ENCODE peak calls at places on chromosomes 16 and 17, in five cellular contexts. One of them, this sample, is unnamed.

GRCh38 chr17:40551874-40552768 is 13.2 kb downstream of the CCR7 start:
- DNase-seq in activated T-cell treated with anti-CD3 and anti-CD28 coated beads, Interleukin-2, amount 50 U/mL, for 72 hours: peak; percentile 18
- DNase-seq in AG04450: peak; percentile 95
- DNase-seq in thoracic aorta: no peak
- DNase-seq in GF-D8: no peak
- DNase-seq in this sample: no peak

GRCh38 chr16:68368602-68368944 is 57.8 kb downstream of the PRMT7 start:
- DNase-seq in activated T-cell treated with anti-CD3 and anti-CD28 coated beads, Interleukin-2, amount 50 U/mL, for 72 hours: peak; percentile 21
- DNase-seq in AG04450: no peak
- DNase-seq in thoracic aorta: no peak
- DNase-seq in GF-D8: no peak
- DNase-seq in this sample: no peak

GRCh38 chr16:27703545-27703944 is 153.6 kb downstream of the KATNIP start:
- DNase-seq in activated T-cell treated with anti-CD3 and anti-CD28 coated beads, Interleukin-2, amount 50 U/mL, for 72 hours: no peak
- DNase-seq in AG04450: no peak
- DNase-seq in thoracic aorta: no peak
- DNase-seq in GF-D8: no peak
- DNase-seq in this sample: no peak

GRCh38 chr17:80703109-80703508 is 158.5 kb downstream of the RPTOR start:
- DNase-seq in activated T-cell treated with anti-CD3 and anti-CD28 coated beads, Interleukin-2, amount 50 U/mL, for 72 hours: peak; percentile 11
- DNase-seq in AG04450: no peak
- DNase-seq in thoracic aorta: no peak
- DNase-seq in GF-D8: no peak
- DNase-seq in this sample: no peak

GRCh38 chr16:31435341-31436220 is 7.0 kb downstream of the ZNF843 start:
- DNase-seq in activated T-cell treated with anti-CD3 and anti-CD28 coated beads, Interleukin-2, amount 50 U/mL, for 72 hours: no peak
- DNase-seq in AG04450: no peak
- DNase-seq in thoracic aorta: no peak
- DNase-seq in GF-D8: no peak
- DNase-seq in this sample: no peak

GRCh38 chr16:89067677-89068076 is 26.0 kb upstream of the ACSF3 start:
- DNase-seq in activated T-cell treated with anti-CD3 and anti-CD28 coated beads, Interleukin-2, amount 50 U/mL, for 72 hours: no peak
- DNase-seq in AG04450: no peak
- DNase-seq in thoracic aorta: no peak
- DNase-seq in GF-D8: no peak
- DNase-seq in this sample: no peak

GRCh38 chr16:67857547-67858233 is 10.2 kb upstream of the CENPT start:
- DNase-seq in activated T-cell treated with anti-CD3 and anti-CD28 coated beads, Interleukin-2, amount 50 U/mL, for 72 hours: peak; percentile 32
- DNase-seq in AG04450: peak; percentile 48
- DNase-seq in thoracic aorta: peak; percentile 77
- DNase-seq in GF-D8: no peak
- DNase-seq in this sample: peak; percentile 70

GRCh38 chr17:6823011-6823442 is 8.5 kb downstream of the TEKT1 start:
- DNase-seq in activated T-cell treated with anti-CD3 and anti-CD28 coated beads, Interleukin-2, amount 50 U/mL, for 72 hours: no peak
- DNase-seq in AG04450: no peak
- DNase-seq in thoracic aorta: no peak
- DNase-seq in GF-D8: no peak
- DNase-seq in this sample: no peak

GRCh38 chr16:86520317-86521210 is 10.2 kb downstream of the FOXF1 start:
- DNase-seq in activated T-cell treated with anti-CD3 and anti-CD28 coated beads, Interleukin-2, amount 50 U/mL, for 72 hours: no peak
- DNase-seq in AG04450: no peak
- DNase-seq in thoracic aorta: no peak
- DNase-seq in GF-D8: peak; percentile 88
- DNase-seq in this sample: no peak

GRCh38 chr16:19991614-19992013 is 82.1 kb downstream of the GPR139 start:
- DNase-seq in activated T-cell treated with anti-CD3 and anti-CD28 coated beads, Interleukin-2, amount 50 U/mL, for 72 hours: no peak
- DNase-seq in AG04450: no peak
- DNase-seq in thoracic aorta: no peak
- DNase-seq in GF-D8: no peak
- DNase-seq in this sample: no peak

GRCh38 chr16:56643080-56643778 is 4.8 kb downstream of the MT1A start:
- DNase-seq in activated T-cell treated with anti-CD3 and anti-CD28 coated beads, Interleukin-2, amount 50 U/mL, for 72 hours: peak; percentile 87
- DNase-seq in AG04450: no peak
- DNase-seq in thoracic aorta: peak; percentile 60
- DNase-seq in GF-D8: no peak
- DNase-seq in this sample: peak; percentile 41

GRCh38 chr16:53756329-53756996 is 52.5 kb downstream of the FTO start:
- DNase-seq in activated T-cell treated with anti-CD3 and anti-CD28 coated beads, Interleukin-2, amount 50 U/mL, for 72 hours: no peak
- DNase-seq in AG04450: no peak
- DNase-seq in thoracic aorta: no peak
- DNase-seq in GF-D8: no peak
- DNase-seq in this sample: no peak

GRCh38 chr17:31808521-31808920 is 50.5 kb downstream of the COPRS start:
- DNase-seq in activated T-cell treated with anti-CD3 and anti-CD28 coated beads, Interleukin-2, amount 50 U/mL, for 72 hours: no peak
- DNase-seq in AG04450: no peak
- DNase-seq in thoracic aorta: no peak
- DNase-seq in GF-D8: no peak
- DNase-seq in this sample: no peak

GRCh38 chr17:80060629-80061028 is 24.2 kb downstream of the CCDC40 start:
- DNase-seq in activated T-cell treated with anti-CD3 and anti-CD28 coated beads, Interleukin-2, amount 50 U/mL, for 72 hours: no peak
- DNase-seq in AG04450: no peak
- DNase-seq in thoracic aorta: no peak
- DNase-seq in GF-D8: no peak
- DNase-seq in this sample: no peak

GRCh38 chr16:661184-661821 is 6.6 kb upstream of the RHOT2 start:
- DNase-seq in activated T-cell treated with anti-CD3 and anti-CD28 coated beads, Interleukin-2, amount 50 U/mL, for 72 hours: no peak
- DNase-seq in AG04450: no peak
- DNase-seq in thoracic aorta: no peak
- DNase-seq in GF-D8: no peak
- DNase-seq in this sample: no peak

GRCh38 chr17:50290074-50290702 is 15.9 kb downstream of the TMEM92 start:
- DNase-seq in activated T-cell treated with anti-CD3 and anti-CD28 coated beads, Interleukin-2, amount 50 U/mL, for 72 hours: peak; percentile 36
- DNase-seq in AG04450: peak; percentile 96
- DNase-seq in thoracic aorta: peak; percentile 78
- DNase-seq in GF-D8: peak; percentile 87
- DNase-seq in this sample: peak; percentile 45

GRCh38 chr16:68734782-68735181 is 2.3 kb upstream of the CDH1 start:
- DNase-seq in activated T-cell treated with anti-CD3 and anti-CD28 coated beads, Interleukin-2, amount 50 U/mL, for 72 hours: no peak
- DNase-seq in AG04450: no peak
- DNase-seq in thoracic aorta: no peak
- DNase-seq in GF-D8: no peak
- DNase-seq in this sample: no peak

GRCh38 chr16:12087901-12088364 is 111.4 kb downstream of the SNX29 start:
- DNase-seq in activated T-cell treated with anti-CD3 and anti-CD28 coated beads, Interleukin-2, amount 50 U/mL, for 72 hours: no peak
- DNase-seq in AG04450: no peak
- DNase-seq in thoracic aorta: no peak
- DNase-seq in GF-D8: no peak
- DNase-seq in this sample: no peak

GRCh38 chr16:79801550-79802090 is 201.1 kb upstream of the MAF start:
- DNase-seq in activated T-cell treated with anti-CD3 and anti-CD28 coated beads, Interleukin-2, amount 50 U/mL, for 72 hours: no peak
- DNase-seq in AG04450: no peak
- DNase-seq in thoracic aorta: no peak
- DNase-seq in GF-D8: no peak
- DNase-seq in this sample: no peak

GRCh38 chr16:88681084-88681680 is 5.1 kb downstream of the SNAI3 start:
- DNase-seq in activated T-cell treated with anti-CD3 and anti-CD28 coated beads, Interleukin-2, amount 50 U/mL, for 72 hours: peak; percentile 55
- DNase-seq in AG04450: no peak
- DNase-seq in thoracic aorta: no peak
- DNase-seq in GF-D8: no peak
- DNase-seq in this sample: no peak

GRCh38 chr17:71496552-71496951 is 624.3 kb upstream of the SOX9 start:
- DNase-seq in activated T-cell treated with anti-CD3 and anti-CD28 coated beads, Interleukin-2, amount 50 U/mL, for 72 hours: no peak
- DNase-seq in AG04450: no peak
- DNase-seq in thoracic aorta: no peak
- DNase-seq in GF-D8: no peak
- DNase-seq in this sample: no peak

GRCh38 chr17:74012465-74012864 is 191.0 kb upstream of the RPL38 start:
- DNase-seq in activated T-cell treated with anti-CD3 and anti-CD28 coated beads, Interleukin-2, amount 50 U/mL, for 72 hours: peak; percentile 49
- DNase-seq in AG04450: no peak
- DNase-seq in thoracic aorta: no peak
- DNase-seq in GF-D8: no peak
- DNase-seq in this sample: no peak

GRCh38 chr16:48054881-48055601 is 100.8 kb downstream of the ABCC12 start:
- DNase-seq in activated T-cell treated with anti-CD3 and anti-CD28 coated beads, Interleukin-2, amount 50 U/mL, for 72 hours: peak; percentile 32
- DNase-seq in AG04450: peak; percentile 36
- DNase-seq in thoracic aorta: no peak
- DNase-seq in GF-D8: no peak
- DNase-seq in this sample: peak; percentile 50

GRCh38 chr17:63423251-63423950 is 22.7 kb downstream of the CYB561 start:
- DNase-seq in activated T-cell treated with anti-CD3 and anti-CD28 coated beads, Interleukin-2, amount 50 U/mL, for 72 hours: no peak
- DNase-seq in AG04450: no peak
- DNase-seq in thoracic aorta: no peak
- DNase-seq in GF-D8: no peak
- DNase-seq in this sample: no peak

GRCh38 chr16:50386139-50386538 is 17.4 kb upstream of the BRD7 start:
- DNase-seq in activated T-cell treated with anti-CD3 and anti-CD28 coated beads, Interleukin-2, amount 50 U/mL, for 72 hours: no peak
- DNase-seq in AG04450: no peak
- DNase-seq in thoracic aorta: no peak
- DNase-seq in GF-D8: no peak
- DNase-seq in this sample: no peak

GRCh38 chr16:4015991-4016325 is 100.3 kb downstream of the ADCY9 start:
- DNase-seq in activated T-cell treated with anti-CD3 and anti-CD28 coated beads, Interleukin-2, amount 50 U/mL, for 72 hours: no peak
- DNase-seq in AG04450: no peak
- DNase-seq in thoracic aorta: no peak
- DNase-seq in GF-D8: no peak
- DNase-seq in this sample: no peak

GRCh38 chr16:68490829-68491575 is 42.7 kb upstream of the SMPD3 start:
- DNase-seq in activated T-cell treated with anti-CD3 and anti-CD28 coated beads, Interleukin-2, amount 50 U/mL, for 72 hours: no peak
- DNase-seq in AG04450: no peak
- DNase-seq in thoracic aorta: no peak
- DNase-seq in GF-D8: no peak
- DNase-seq in this sample: no peak

GRCh38 chr17:5329784-5330557 is 47.9 kb downstream of the RABEP1 start:
- DNase-seq in activated T-cell treated with anti-CD3 and anti-CD28 coated beads, Interleukin-2, amount 50 U/mL, for 72 hours: no peak
- DNase-seq in AG04450: no peak
- DNase-seq in thoracic aorta: no peak
- DNase-seq in GF-D8: no peak
- DNase-seq in this sample: no peak

GRCh38 chr17:70855401-70856054 is 686.2 kb downstream of the KCNJ2 start:
- DNase-seq in activated T-cell treated with anti-CD3 and anti-CD28 coated beads, Interleukin-2, amount 50 U/mL, for 72 hours: no peak
- DNase-seq in AG04450: peak; percentile 72
- DNase-seq in thoracic aorta: no peak
- DNase-seq in GF-D8: no peak
- DNase-seq in this sample: no peak

GRCh38 chr17:29357232-29357631 is 32.9 kb upstream of the TAOK1 start:
- DNase-seq in activated T-cell treated with anti-CD3 and anti-CD28 coated beads, Interleukin-2, amount 50 U/mL, for 72 hours: no peak
- DNase-seq in AG04450: no peak
- DNase-seq in thoracic aorta: no peak
- DNase-seq in GF-D8: no peak
- DNase-seq in this sample: no peak

GRCh38 chr17:32783602-32784001 is 93.3 kb downstream of the MYO1D start:
- DNase-seq in activated T-cell treated with anti-CD3 and anti-CD28 coated beads, Interleukin-2, amount 50 U/mL, for 72 hours: peak; percentile 17
- DNase-seq in AG04450: peak; percentile 27
- DNase-seq in thoracic aorta: no peak
- DNase-seq in GF-D8: no peak
- DNase-seq in this sample: no peak

GRCh38 chr16:57377080-57377841 is 5.0 kb downstream of the CX3CL1 start:
- DNase-seq in activated T-cell treated with anti-CD3 and anti-CD28 coated beads, Interleukin-2, amount 50 U/mL, for 72 hours: peak; percentile 72
- DNase-seq in AG04450: peak; percentile 79
- DNase-seq in thoracic aorta: no peak
- DNase-seq in GF-D8: no peak
- DNase-seq in this sample: no peak

GRCh38 chr16:88920618-88921602 is 54.5 kb upstream of the PABPN1L start:
- DNase-seq in activated T-cell treated with anti-CD3 and anti-CD28 coated beads, Interleukin-2, amount 50 U/mL, for 72 hours: no peak
- DNase-seq in AG04450: peak; percentile 13
- DNase-seq in thoracic aorta: no peak
- DNase-seq in GF-D8: peak; percentile 52
- DNase-seq in this sample: peak; percentile 61